ENCODE peak calls at places on chromosome 12, in six cellular contexts. Z is tibial nerve, W is IMR-90, N is cardiac muscle cell, L is fibroblast of lung, B is esophagus squamous epithelium. C is an unnamed sample. For H3K4me1, the result is how much of the 10 kb centered on the place peaks cover.

GRCh38 chr12:99386907-99387306 is 260.6 kb upstream of the GARIN6 start:
- DNase-seq in Z (no peak), W (peak), N (peak), L (peak), B (no peak), C (no peak)

GRCh38 chr12:21776242-21776641 is 1.7 kb upstream of the KCNJ8 start:
- DNase-seq in Z (no peak), W (no peak), N (no peak), L (no peak), B (no peak), C (no peak)

GRCh38 chr12:96401061-96401871 is 1.0 kb upstream of the CDK17 start:
- DNase-seq in Z (no peak), W (peak), N (peak), L (peak), B (no peak), C (no peak)

GRCh38 chr12:12505544-12506501 is 56.8 kb downstream of the DUSP16 start:
- DNase-seq in Z (no peak), W (peak), N (peak), L (peak), B (no peak), C (peak)

GRCh38 chr12:117750657-117751056 is 218.1 kb downstream of the KSR2 start:
- DNase-seq in Z (no peak), W (no peak), N (no peak), L (no peak), B (no peak), C (no peak)

GRCh38 chr12:33671676-33672075 is 232.1 kb upstream of the SYT10 start:
- DNase-seq in Z (no peak), W (no peak), N (no peak), L (no peak), B (no peak), C (no peak)

GRCh38 chr12:63420206-63420644 is 248.1 kb downstream of the DPY19L2 start:
- DNase-seq in Z (no peak), W (peak), N (peak), L (peak), B (no peak), C (no peak)

GRCh38 chr12:108890208-108890607 is 10.3 kb downstream of the DAO start:
- DNase-seq in Z (no peak), W (peak), N (peak), L (no peak), B (no peak), C (no peak)

GRCh38 chr12:58069268-58069967 is 128.1 kb downstream of the ATP23 start:
- DNase-seq in Z (no peak), W (peak), N (peak), L (peak), B (no peak), C (no peak)

GRCh38 chr12:50055831-50056628 is 1.4 kb upstream of the ASIC1 start:
- DNase-seq in Z (no peak), W (peak), N (peak), L (no peak), B (no peak), C (peak)

GRCh38 chr12:13373803-13374202 is 177.3 kb downstream of the EMP1 start:
- DNase-seq in Z (no peak), W (no peak), N (no peak), L (no peak), B (no peak), C (no peak)

GRCh38 chr12:2800046-2800570 is 5.3 kb downstream of the FKBP4 start:
- DNase-seq in Z (no peak), W (no peak), N (no peak), L (no peak), B (no peak), C (no peak)

GRCh38 chr12:113797535-113797868 is 168.6 kb downstream of the RBM19 start:
- DNase-seq in Z (no peak), W (no peak), N (no peak), L (no peak), B (no peak), C (no peak)

GRCh38 chr12:2853626-2854025 is 3.2 kb downstream of the TEX52 start:
- DNase-seq in Z (peak), W (peak), N (peak), L (peak), B (no peak), C (peak)

GRCh38 chr12:58106185-58106584 is 164.8 kb downstream of the ATP23 start:
- DNase-seq in Z (no peak), W (no peak), N (no peak), L (no peak), B (no peak), C (no peak)

GRCh38 chr12:132356686-132357622 is 27.6 kb upstream of the GALNT9 start:
- DNase-seq in Z (no peak), W (peak), N (peak), L (peak), B (no peak), C (no peak)

GRCh38 chr12:91931110-91931509 is 214.5 kb downstream of the BTG1 start:
- DNase-seq in Z (no peak), W (no peak), N (no peak), L (no peak), B (no peak), C (no peak)

GRCh38 chr12:49730568-49731101 is 10.7 kb upstream of the TMBIM6 start:
- DNase-seq in Z (no peak), W (no peak), N (no peak), L (no peak), B (no peak), C (no peak)

GRCh38 chr12:89421093-89421835 is 69.0 kb upstream of the DUSP6 start:
- DNase-seq in Z (no peak), W (no peak), N (no peak), L (no peak), B (no peak), C (no peak)
- TF ChIP-seq CTCF in Z (peak), W (no peak), N (peak), L (peak), B (no peak), C (no peak)

GRCh38 chr12:128813392-128813791 is 10.4 kb downstream of the SLC15A4 start:
- DNase-seq in Z (no peak), W (no peak), N (no peak), L (peak), B (no peak), C (no peak)

GRCh38 chr12:128807161-128807724 is 16.5 kb downstream of the SLC15A4 start:
- DNase-seq in Z (no peak), W (no peak), N (no peak), L (no peak), B (no peak), C (no peak)

GRCh38 chr12:128811806-128812205 is 12.0 kb downstream of the SLC15A4 start:
- DNase-seq in Z (no peak), W (no peak), N (no peak), L (no peak), B (no peak), C (no peak)

GRCh38 chr12:128808651-128809050 is 15.1 kb downstream of the SLC15A4 start:
- DNase-seq in Z (no peak), W (no peak), N (no peak), L (no peak), B (no peak), C (no peak)

DNA sequence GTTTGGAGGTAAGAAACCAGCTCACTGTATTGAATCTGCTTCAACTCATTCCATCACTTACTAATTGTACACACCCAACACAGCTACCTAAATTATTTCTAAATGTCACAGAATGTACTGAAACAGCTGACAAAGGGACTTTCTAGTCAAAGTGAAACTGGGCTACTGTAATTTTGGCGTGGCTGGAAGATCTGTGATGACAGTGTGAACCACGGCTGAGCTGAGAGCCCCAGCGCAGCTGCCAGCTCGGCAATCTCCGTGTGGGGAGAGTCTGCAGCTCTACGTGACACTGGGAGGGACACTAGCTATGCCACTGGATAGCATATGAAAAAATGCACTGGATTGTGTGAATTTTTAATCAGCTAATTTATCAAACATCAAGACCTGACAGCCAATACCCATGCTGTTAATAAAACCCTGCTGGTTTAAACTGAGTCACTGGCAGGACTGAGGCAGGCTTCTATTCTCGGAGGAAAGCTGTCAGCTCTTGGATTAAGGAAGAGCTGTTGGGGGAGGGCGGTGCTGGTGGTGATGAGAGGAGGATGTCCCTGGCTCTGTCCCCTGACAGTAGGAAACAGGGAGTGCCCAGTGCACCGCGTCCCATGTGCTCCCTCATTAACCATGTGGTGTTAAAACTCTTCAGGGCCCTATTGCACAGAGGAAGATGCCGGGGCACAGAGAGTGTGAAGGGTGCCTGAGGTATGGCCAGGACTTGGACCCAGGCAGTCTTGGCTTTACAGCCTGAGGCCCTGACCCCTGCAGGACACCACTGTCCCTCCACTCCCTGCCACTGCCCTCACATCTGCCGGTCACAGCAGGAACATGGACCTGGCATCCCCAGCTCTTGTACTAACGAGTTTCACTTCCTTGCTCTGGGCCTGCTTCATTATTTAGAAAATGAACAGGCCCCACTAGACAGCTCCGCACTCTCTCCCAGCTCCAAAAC is 13.3 kb downstream of the SLC15A4 start:
- DNase-seq in Z (no peak), W (no peak), N (no peak), L (peak), B (no peak), C (no peak)
- H3K4me1 ChIP-seq in Z (under half), W (under half), N (under half), L (under half), B (under half), C (under half)

DNA sequence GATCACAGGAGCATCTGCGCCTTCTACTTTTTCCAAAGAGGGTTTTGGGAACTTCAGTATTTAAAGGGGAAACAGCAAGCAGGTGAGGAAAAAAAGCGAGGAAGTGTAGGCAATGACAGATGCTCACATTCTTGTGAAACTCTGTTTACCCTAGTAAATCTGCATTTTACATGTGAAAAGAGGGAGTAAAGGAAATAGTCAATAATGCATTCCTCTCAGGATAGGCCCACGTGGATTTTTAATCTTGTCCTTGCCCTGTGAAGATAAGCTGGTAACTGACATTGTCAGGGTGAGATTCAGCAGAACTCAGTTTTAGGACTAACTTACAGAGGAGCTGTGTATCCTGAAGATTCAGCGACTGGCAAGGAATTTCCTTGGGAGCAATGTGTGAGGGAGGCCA is 1119.2 kb upstream of the TMEM132C start:
- DNase-seq in Z (no peak), W (no peak), N (peak), L (no peak), B (no peak), C (no peak)
- H3K27ac ChIP-seq in Z (no peak), W (no peak), N (no peak), L (no peak), B (no peak), C (no peak)

GRCh38 chr12:104827587-104827986 is 130.5 kb downstream of the SLC41A2 start:
- DNase-seq in Z (no peak), W (no peak), N (no peak), L (no peak), B (no peak), C (no peak)
- TF ChIP-seq CTCF in Z (no peak), W (peak), N (peak), L (peak), B (no peak), C (no peak)

GRCh38 chr12:29769162-29769820 is 14.5 kb downstream of the TMTC1 start:
- DNase-seq in Z (no peak), W (peak), N (peak), L (peak), B (no peak), C (no peak)
- H3K4me1 ChIP-seq in Z (under half), W (under half), N (under half), L (under half), B (under half), C (under half)

GRCh38 chr12:116390656-116391335 is 113.3 kb upstream of the MED13L start:
- DNase-seq in Z (no peak), W (no peak), N (no peak), L (peak), B (no peak), C (no peak)
- H3K27ac ChIP-seq in Z (no peak), W (peak), N (no peak), L (no peak), B (peak), C (peak)

GRCh38 chr12:52867636-52868035 is 18.8 kb upstream of the KRT78 start:
- DNase-seq in Z (peak), W (no peak), N (no peak), L (no peak), B (no peak), C (no peak)

GRCh38 chr12:52862023-52862422 is 13.2 kb upstream of the KRT78 start:
- DNase-seq in Z (no peak), W (no peak), N (no peak), L (no peak), B (no peak), C (no peak)

GRCh38 chr12:52867152-52867551 is 18.4 kb upstream of the KRT78 start:
- DNase-seq in Z (no peak), W (no peak), N (no peak), L (no peak), B (no peak), C (no peak)

GRCh38 chr12:52860102-52860838 is 11.5 kb upstream of the KRT78 start:
- DNase-seq in Z (no peak), W (peak), N (peak), L (peak), B (no peak), C (no peak)

DNA sequence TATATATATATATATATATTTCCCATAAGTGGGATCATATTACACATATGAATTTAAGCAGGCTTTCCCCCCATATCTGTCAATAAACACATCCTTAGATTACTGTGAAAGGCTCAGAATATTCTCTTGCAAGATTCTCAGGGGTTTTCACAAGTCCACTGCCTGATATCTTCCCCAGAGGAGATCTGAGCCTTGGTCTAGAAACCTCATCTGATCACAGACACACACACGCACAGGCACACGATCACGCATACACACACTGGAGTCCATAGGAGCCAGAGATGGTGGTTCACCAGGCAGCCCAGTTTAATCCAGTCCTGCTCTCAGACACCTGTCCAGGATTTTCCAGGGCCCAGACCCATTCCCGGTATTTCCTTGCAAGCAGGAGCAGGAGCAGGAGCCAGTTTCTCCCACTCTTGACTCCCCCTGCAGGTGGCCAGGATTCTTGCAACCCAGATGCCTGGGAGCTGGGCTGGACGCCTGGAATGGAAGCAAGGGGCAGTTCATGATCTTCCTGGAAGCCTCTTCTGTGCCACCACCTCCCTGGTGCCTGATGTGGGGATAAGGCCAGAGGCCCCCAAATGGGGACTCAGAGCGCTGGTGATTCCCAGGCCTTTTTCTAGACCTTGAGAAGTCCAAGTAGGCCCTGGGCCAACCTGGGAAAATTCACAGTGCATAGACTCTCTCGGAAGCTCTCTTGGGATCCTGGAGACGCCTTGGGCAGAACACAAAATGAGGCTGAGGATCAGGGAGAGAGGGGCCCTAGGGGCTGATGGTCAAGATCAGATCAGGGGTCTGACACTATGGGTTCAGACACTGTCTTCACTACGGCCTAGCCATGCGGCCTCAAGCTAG is 16.5 kb upstream of the KRT78 start:
- DNase-seq in Z (no peak), W (peak), N (peak), L (peak), B (no peak), C (peak)
- TF ChIP-seq CTCF in Z (peak), W (peak), N (peak), L (peak), B (peak), C (peak)

GRCh38 chr12:27178251-27178650 is 65.8 kb upstream of the STK38L start:
- DNase-seq in Z (no peak), W (no peak), N (no peak), L (no peak), B (no peak), C (no peak)
- H3K4me1 ChIP-seq in Z (under half), W (under half), N (under half), L (under half), B (under half), C (under half)

DNA sequence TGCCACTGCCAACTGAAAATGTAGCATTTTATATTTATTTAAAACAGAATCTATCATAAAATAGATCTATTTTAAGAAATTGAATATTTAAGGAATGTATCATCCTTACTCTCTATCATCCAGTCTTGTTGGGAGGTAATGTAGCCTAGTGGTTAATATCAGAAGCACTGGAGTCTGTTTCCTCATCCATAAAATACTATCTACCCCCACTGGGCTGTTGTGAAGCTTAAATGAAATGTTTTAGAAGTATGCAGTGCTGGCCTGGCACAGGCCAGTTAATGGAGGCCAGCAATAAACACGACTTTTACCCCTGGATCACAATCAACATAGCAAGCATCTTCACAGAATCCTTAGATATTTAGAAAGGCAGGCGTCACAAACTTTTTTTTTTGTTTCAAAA is 188.0 kb downstream of the CAND1 start:
- DNase-seq in Z (no peak), W (no peak), N (no peak), L (no peak), B (no peak), C (no peak)
- H3K27ac ChIP-seq in Z (peak), W (no peak), N (no peak), L (no peak), B (no peak), C (no peak)